ENCODE peak calls at places on chromosomes 3 and 15, in ten cellular contexts. Y, G, Q, B, X, A, T, E, M and H are unnamed samples.

GRCh38 chr3:112519424-112520001 is 20.2 kb upstream of the BTLA start:
- DNase-seq in Y (no peak), G (peak; percentile 55), Q (peak; percentile 79), B (peak; percentile 85), X (no peak), A (peak; percentile 54), T (peak; percentile 56), E (no peak), M (no peak), H (no peak)

GRCh38 chr3:27031476-27031875 is 337.7 kb downstream of the NEK10 start:
- DNase-seq in Y (no peak), G (no peak), Q (no peak), B (no peak), X (no peak), A (no peak), T (no peak), E (no peak), M (no peak), H (no peak)

GRCh38 chr3:162103808-162104207 is 607.2 kb downstream of the OTOL1 start:
- DNase-seq in Y (no peak), G (no peak), Q (no peak), B (no peak), X (no peak), A (no peak), T (no peak), E (no peak), M (no peak), H (no peak)

GRCh38 chr3:184953396-184953795 is 141.4 kb downstream of the VPS8 start:
- DNase-seq in Y (no peak), G (no peak), Q (no peak), B (peak; percentile 47), X (no peak), A (no peak), T (no peak), E (no peak), M (no peak), H (no peak)

GRCh38 chr3:186570941-186571643 is 572 bp downstream of the DNAJB11 start:
- DNase-seq in Y (no peak), G (no peak), Q (peak; percentile 11), B (peak; percentile 7), X (no peak), A (no peak), T (no peak), E (no peak), M (no peak), H (peak; percentile 5)

GRCh38 chr3:186042521-186043202 is 66.2 kb downstream of the ETV5 start:
- DNase-seq in Y (no peak), G (no peak), Q (no peak), B (no peak), X (no peak), A (no peak), T (no peak), E (no peak), M (no peak), H (no peak)

GRCh38 chr15:84400820-84401219 is 165.2 kb downstream of the GOLGA6L4 start:
- DNase-seq in Y (no peak), G (no peak), Q (no peak), B (peak; percentile 25), X (no peak), A (no peak), T (no peak), E (no peak), M (peak; percentile 13), H (no peak)

GRCh38 chr3:179020112-179020511 is 51.5 kb downstream of the ZMAT3 start:
- DNase-seq in Y (no peak), G (no peak), Q (peak; percentile 73), B (no peak), X (no peak), A (no peak), T (no peak), E (no peak), M (no peak), H (no peak)

GRCh38 chr3:99640214-99640851 is 1.9 kb downstream of the COL8A1 start:
- DNase-seq in Y (no peak), G (no peak), Q (peak; percentile 60), B (no peak), X (no peak), A (no peak), T (no peak), E (no peak), M (no peak), H (no peak)

GRCh38 chr3:195703776-195704175 is 17.0 kb upstream of the MUC20 start:
- DNase-seq in Y (peak; percentile 1), G (no peak), Q (no peak), B (no peak), X (no peak), A (no peak), T (no peak), E (no peak), M (no peak), H (no peak)

GRCh38 chr3:150372320-150373118 is 35.6 kb upstream of the TSC22D2 start:
- DNase-seq in Y (no peak), G (no peak), Q (peak; percentile 47), B (no peak), X (no peak), A (no peak), T (no peak), E (no peak), M (no peak), H (no peak)

GRCh38 chr3:126998320-126998719 is 15.4 kb downstream of the PLXNA1 start:
- DNase-seq in Y (no peak), G (no peak), Q (no peak), B (no peak), X (no peak), A (no peak), T (no peak), E (no peak), M (no peak), H (no peak)

GRCh38 chr3:170500995-170501394 is 82.3 kb downstream of the CLDN11 start:
- DNase-seq in Y (no peak), G (no peak), Q (no peak), B (peak; percentile 12), X (no peak), A (no peak), T (no peak), E (no peak), M (no peak), H (no peak)
- H3K4me1 ChIP-seq in Y (no peaks in the 10 kb centered on the region), G (no peaks in the 10 kb centered on the region), Q (no peaks in the 10 kb centered on the region), B (no peaks in the 10 kb centered on the region), X (no peaks in the 10 kb centered on the region), A (no peaks in the 10 kb centered on the region), T (no peaks in the 10 kb centered on the region), E (no peaks in the 10 kb centered on the region), M (no peaks in the 10 kb centered on the region), H (no peaks in the 10 kb centered on the region)

GRCh38 chr3:110413807-110414748 is 657.5 kb upstream of the NECTIN3 start:
- DNase-seq in Y (no peak), G (no peak), Q (peak; percentile 92), B (no peak), X (no peak), A (no peak), T (peak; percentile 3), E (no peak), M (no peak), H (no peak)

GRCh38 chr3:110419096-110419495 is 652.5 kb upstream of the NECTIN3 start:
- DNase-seq in Y (no peak), G (no peak), Q (peak; percentile 35), B (peak; percentile 8), X (no peak), A (no peak), T (no peak), E (no peak), M (no peak), H (no peak)

GRCh38 chr3:110414851-110415250 is 656.8 kb upstream of the NECTIN3 start:
- DNase-seq in Y (no peak), G (no peak), Q (peak; percentile 79), B (no peak), X (no peak), A (no peak), T (no peak), E (no peak), M (no peak), H (no peak)

DNA sequence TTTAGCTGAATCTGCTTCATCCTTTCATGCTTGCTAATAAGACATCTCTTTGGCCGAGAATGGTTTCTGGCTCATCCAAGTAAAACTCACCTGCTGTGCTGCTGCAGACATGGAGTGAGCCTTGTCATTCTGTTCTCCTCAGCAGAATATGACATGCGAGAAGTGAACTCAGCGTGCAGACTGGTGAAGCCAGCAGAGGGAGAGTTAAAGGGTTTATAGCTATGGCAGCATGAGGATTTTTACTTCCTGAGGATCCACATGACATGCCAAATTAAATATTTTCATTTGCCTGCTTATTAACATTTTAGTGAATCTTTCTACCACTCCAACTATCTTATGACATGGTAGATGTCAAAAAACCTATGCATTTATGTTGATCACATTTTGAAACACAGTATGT is 658.3 kb upstream of the NECTIN3 start:
- DNase-seq in Y (no peak), G (no peak), Q (no peak), B (no peak), X (no peak), A (no peak), T (no peak), E (no peak), M (no peak), H (no peak)
- TF ChIP-seq CTCF in Y (no peak), G (no peak), Q (peak; percentile 3), B (no peak), X (no peak), A (no peak), T (no peak), E (no peak), M (no peak), H (no peak)

DNA sequence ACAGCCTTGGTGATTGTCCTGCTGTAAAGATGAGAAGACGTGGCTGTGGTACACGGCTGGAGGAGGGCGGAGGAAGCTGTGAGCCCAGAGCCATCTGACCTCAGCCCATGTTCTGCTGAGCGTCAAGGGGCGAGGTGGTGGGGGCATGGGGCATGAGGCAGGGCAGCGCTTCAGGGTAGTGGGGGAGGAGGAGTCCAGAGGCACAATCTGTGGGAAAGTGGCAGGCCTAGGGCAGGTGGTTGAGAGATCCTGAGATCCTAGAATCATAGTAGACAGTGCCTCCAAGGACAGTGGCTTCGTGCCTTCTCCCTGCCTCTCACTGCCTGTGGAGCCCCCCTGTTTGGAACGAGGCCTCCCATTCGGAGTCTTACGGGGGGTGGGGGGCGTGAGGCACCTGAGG is 5.6 kb downstream of the H1-8 start:
- DNase-seq in Y (no peak), G (no peak), Q (no peak), B (no peak), X (no peak), A (no peak), T (peak; percentile 58), E (no peak), M (no peak), H (no peak)
- H3K4me1 ChIP-seq in Y (no peaks in the 10 kb centered on the region), G (peaks cover 15% of the 10 kb centered on the region), Q (peaks cover 3% of the 10 kb centered on the region), B (no peaks in the 10 kb centered on the region), X (no peaks in the 10 kb centered on the region), A (no peaks in the 10 kb centered on the region), T (peaks cover 14% of the 10 kb centered on the region), E (peaks cover 2% of the 10 kb centered on the region), M (peaks cover 12% of the 10 kb centered on the region), H (peaks cover 5% of the 10 kb centered on the region)

DNA sequence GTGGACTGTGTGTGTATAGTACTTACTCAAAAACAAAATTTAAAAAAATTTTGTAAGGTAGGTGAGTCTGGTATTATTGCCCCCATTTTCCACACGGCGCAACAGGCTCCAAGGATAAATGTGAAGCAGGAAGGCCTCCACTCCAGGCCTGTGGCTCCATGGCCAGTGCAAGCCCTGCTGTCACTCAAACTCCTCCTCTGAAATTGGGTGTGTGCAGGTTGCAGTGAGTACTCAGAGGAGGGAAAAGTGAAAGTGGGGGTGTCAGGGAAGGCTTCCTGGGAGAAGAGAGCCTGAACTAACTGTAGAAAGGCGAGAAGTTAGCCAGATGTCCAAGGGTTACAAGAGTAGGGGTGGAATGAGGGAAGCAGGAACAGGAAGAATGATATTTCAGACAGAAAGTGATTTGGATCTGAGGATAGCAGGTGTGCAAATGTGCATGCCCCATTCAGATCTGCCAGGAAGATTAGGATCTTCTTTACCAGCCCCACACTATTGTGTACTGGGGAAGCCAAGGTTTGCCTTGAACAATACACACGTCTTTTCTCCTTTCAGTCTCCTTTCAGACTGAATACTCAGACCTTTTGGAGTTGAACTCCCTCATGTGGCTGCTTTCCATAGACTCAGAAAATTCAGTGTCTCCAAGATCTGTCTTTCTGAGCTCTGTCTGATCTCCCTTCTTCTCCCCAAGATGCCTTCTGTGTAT is 48.7 kb upstream of the RYK start:
- DNase-seq in Y (no peak), G (no peak), Q (peak; percentile 22), B (peak; percentile 51), X (no peak), A (no peak), T (no peak), E (no peak), M (no peak), H (no peak)
- TF ChIP-seq CTCF in Y (no peak), G (peak; percentile 56), Q (no peak), B (peak; percentile 36), X (no peak), A (peak; percentile 12), T (peak; percentile 54), E (no peak), M (no peak), H (peak; percentile 51)